ENCODE peak calls at places on chromosomes 2 and 18, in five cellular contexts. R is CD8-positive, alpha-beta T cell; P is activated T-cell treated with anti-CD3 and anti-CD28 coated beads, Interleukin-2, amount 50 U/mL, for 1 hour; W is RWPE1; G is nucleus accumbens. E is an unnamed sample.

GRCh38 chr2:88683160-88684021 is 8.1 kb upstream of the RPIA start:
- DNase-seq in R (no peak), P (no peak), W (no peak), G (no peak), E (no peak)

GRCh38 chr18:73487956-73488355 is 620.2 kb upstream of the NETO1 start:
- DNase-seq in R (no peak), P (no peak), W (no peak), G (no peak), E (no peak)

GRCh38 chr2:170822292-170822884 is 5.7 kb downstream of the GAD1 start:
- DNase-seq in R (peak; percentile 38), P (peak; percentile 54), W (no peak), G (no peak), E (no peak)

GRCh38 chr2:142112648-142113278 is 18.1 kb downstream of the LRP1B start:
- DNase-seq in R (no peak), P (no peak), W (peak; percentile 5), G (no peak), E (peak; percentile 90)

GRCh38 chr18:44601447-44601846 is 79.2 kb upstream of the SETBP1 start:
- DNase-seq in R (no peak), P (no peak), W (peak; percentile 25), G (no peak), E (peak; percentile 81)

GRCh38 chr18:45619062-45619825 is 4.0 kb downstream of the SLC14A2 start:
- DNase-seq in R (no peak), P (no peak), W (no peak), G (no peak), E (no peak)

GRCh38 chr2:121686218-121686617 is 37.0 kb upstream of the CLASP1 start:
- DNase-seq in R (no peak), P (no peak), W (no peak), G (no peak), E (no peak)

GRCh38 chr2:43001787-43002468 is 209.5 kb upstream of the HAAO start:
- DNase-seq in R (no peak), P (no peak), W (no peak), G (no peak), E (no peak)

GRCh38 chr2:127771756-127772155 is 39.2 kb downstream of the WDR33 start:
- DNase-seq in R (no peak), P (no peak), W (peak; percentile 83), G (no peak), E (no peak)

GRCh38 chr2:535222-535621 is 142.0 kb downstream of the TMEM18 start:
- DNase-seq in R (no peak), P (no peak), W (peak; percentile 36), G (no peak), E (no peak)

GRCh38 chr2:11558206-11558886 is 24.5 kb downstream of the GREB1 start:
- DNase-seq in R (no peak), P (no peak), W (no peak), G (no peak), E (no peak)

GRCh38 chr2:174012347-174013309 is 47.5 kb upstream of the SP3 start:
- DNase-seq in R (peak; percentile 53), P (peak; percentile 58), W (peak; percentile 17), G (peak; percentile 12), E (no peak)

GRCh38 chr2:100820346-100821254 is 661 bp downstream of the NPAS2 start:
- DNase-seq in R (no peak), P (peak; percentile 39), W (no peak), G (no peak), E (no peak)

GRCh38 chr2:217340176-217340575 is 480.3 kb upstream of the TNP1 start:
- DNase-seq in R (no peak), P (no peak), W (no peak), G (no peak), E (no peak)

GRCh38 chr2:68357608-68358337 is 7.3 kb upstream of the PLEK start:
- DNase-seq in R (no peak), P (no peak), W (peak; percentile 30), G (no peak), E (peak; percentile 52)

GRCh38 chr2:127039387-127040031 is 67.4 kb downstream of the BIN1 start:
- DNase-seq in R (no peak), P (no peak), W (no peak), G (no peak), E (no peak)

GRCh38 chr2:104049433-104049832 is 804.5 kb upstream of the POU3F3 start:
- DNase-seq in R (no peak), P (no peak), W (no peak), G (no peak), E (no peak)

GRCh38 chr2:222330910-222331309 is 32.1 kb upstream of the PAX3 start:
- DNase-seq in R (no peak), P (no peak), W (no peak), G (no peak), E (no peak)

GRCh38 chr18:3254725-3255124 is 7.1 kb downstream of the MYL12A start:
- DNase-seq in R (no peak), P (no peak), W (no peak), G (no peak), E (no peak)

GRCh38 chr2:70111752-70112591 is 24.7 kb downstream of the PCBP1 start:
- DNase-seq in R (no peak), P (no peak), W (no peak), G (no peak), E (no peak)

GRCh38 chr2:237539681-237540080 is 26.7 kb upstream of the PRLH start:
- DNase-seq in R (no peak), P (no peak), W (no peak), G (no peak), E (no peak)

GRCh38 chr2:171432969-171433762 is 624 bp downstream of the METTL8 start:
- DNase-seq in R (peak; percentile 16), P (peak; percentile 27), W (peak; percentile 65), G (no peak), E (peak; percentile 14)

GRCh38 chr2:219398721-219399333 is 11.1 kb upstream of the DNPEP start:
- DNase-seq in R (no peak), P (no peak), W (no peak), G (no peak), E (peak; percentile 83)

E was measured in H4.